ENCODE peak calls at places on chromosomes 2 and 18, in ten cellular contexts. B is A549, Z is ureter, P is activated T-helper 1 cell treated with Interleukin-2 at 50 U/mL for 16 hours, R is EL, G is NCI-H1105 treated with DMSO at 0.1 percent for 48 hours, H is NCI-H774, L is SW480, U is AG08395, S is right cardiac atrium. D is an unnamed sample.

GRCh38 chr18:46424898-46425297 is 232.1 kb downstream of the LOXHD1 start:
- DNase-seq in B (no peak), Z (peak), P (no peak), R (no peak), G (peak), H (no peak), L (peak), U (no peak), S (no peak), D (no peak)

GRCh38 chr2:160246356-160246755 is 46.3 kb upstream of the ITGB6 start:
- DNase-seq in B (peak), Z (no peak), P (no peak), R (no peak), G (no peak), H (no peak), L (no peak), U (no peak), S (no peak), D (no peak)

GRCh38 chr18:76376668-76377358 is 118.2 kb downstream of the ZNF516 start:
- DNase-seq in B (no peak), Z (no peak), P (no peak), R (no peak), G (no peak), H (no peak), L (no peak), U (no peak), S (no peak), D (no peak)

GRCh38 chr2:240500561-240501423 is 57.0 kb downstream of the ANKMY1 start:
- DNase-seq in B (no peak), Z (no peak), P (no peak), R (no peak), G (no peak), H (no peak), L (no peak), U (no peak), S (no peak), D (peak)

GRCh38 chr18:72720116-72720515 is 147.7 kb downstream of the NETO1 start:
- DNase-seq in B (no peak), Z (no peak), P (no peak), R (no peak), G (no peak), H (no peak), L (no peak), U (no peak), S (no peak), D (no peak)

GRCh38 chr2:22035333-22035964 is 911.7 kb downstream of the TDRD15 start:
- DNase-seq in B (no peak), Z (no peak), P (no peak), R (no peak), G (no peak), H (no peak), L (no peak), U (no peak), S (peak), D (no peak)

GRCh38 chr18:5057348-5058012 is 139.6 kb downstream of the AKAIN1 start:
- DNase-seq in B (peak), Z (peak), P (no peak), R (peak), G (peak), H (peak), L (peak), U (peak), S (peak), D (peak)

GRCh38 chr2:105802587-105802986 is 57.9 kb downstream of the NCK2 start:
- DNase-seq in B (no peak), Z (no peak), P (peak), R (no peak), G (no peak), H (no peak), L (no peak), U (no peak), S (no peak), D (no peak)

GRCh38 chr2:96873651-96874096 is 3.8 kb upstream of the SEMA4C start:
- DNase-seq in B (no peak), Z (no peak), P (no peak), R (no peak), G (no peak), H (no peak), L (no peak), U (no peak), S (peak), D (no peak)

GRCh38 chr2:161150704-161151103 is 9.5 kb upstream of the TANK start:
- DNase-seq in B (no peak), Z (no peak), P (no peak), R (no peak), G (no peak), H (no peak), L (no peak), U (no peak), S (no peak), D (no peak)

GRCh38 chr2:119574108-119574815 is 30.0 kb downstream of the CFAP221 start:
- DNase-seq in B (no peak), Z (no peak), P (no peak), R (no peak), G (no peak), H (no peak), L (no peak), U (no peak), S (no peak), D (no peak)

GRCh38 chr2:201909961-201910361 is 103.6 kb downstream of the CDK15 start:
- DNase-seq in B (no peak), Z (no peak), P (no peak), R (peak), G (no peak), H (no peak), L (no peak), U (peak), S (no peak), D (no peak)

GRCh38 chr2:207214446-207214845 is 48.7 kb upstream of the KLF7 start:
- DNase-seq in B (no peak), Z (no peak), P (no peak), R (no peak), G (no peak), H (no peak), L (no peak), U (no peak), S (no peak), D (no peak)

GRCh38 chr18:34397286-34397896 is 172.7 kb upstream of the NOL4 start:
- DNase-seq in B (no peak), Z (no peak), P (no peak), R (no peak), G (no peak), H (no peak), L (no peak), U (no peak), S (no peak), D (no peak)

GRCh38 chr18:47250415-47251046 is 929 bp downstream of the SKOR2 start:
- DNase-seq in B (no peak), Z (no peak), P (no peak), R (no peak), G (no peak), H (no peak), L (no peak), U (no peak), S (no peak), D (no peak)

GRCh38 chr2:20139828-20140227 is 85.1 kb downstream of the SDC1 start:
- DNase-seq in B (no peak), Z (no peak), P (no peak), R (no peak), G (no peak), H (no peak), L (no peak), U (no peak), S (no peak), D (no peak)